ENCODE peak calls at places on chromosomes 7 and 10, in ten cellular contexts. L is fibroblast of villous mesenchyme, T is A549, Z is fibroblast of pulmonary artery, E is fibroblast of mammary gland, Y is body of pancreas, R is IMR-90, P is cardiac muscle cell, H is breast epithelium, B is right lobe of liver. O is an unnamed sample.

GRCh38 chr10:13920031-13920430 is 333.3 kb downstream of the PRPF18 start:
- DNase-seq in L (no peak), T (no peak), Z (peak), E (peak), Y (no peak), R (peak), P (no peak), H (no peak), B (no peak), O (no peak)

GRCh38 chr7:127632276-127632910 is 14.5 kb upstream of the PAX4 start:
- DNase-seq in L (peak), T (no peak), Z (no peak), E (peak), Y (no peak), R (peak), P (peak), H (no peak), B (no peak), O (peak)

GRCh38 chr10:78914502-78915330 is 154.1 kb upstream of the ZMIZ1 start:
- DNase-seq in L (no peak), T (no peak), Z (no peak), E (no peak), Y (peak), R (no peak), P (no peak), H (no peak), B (peak), O (no peak)

GRCh38 chr7:37031571-37032257 is 307.4 kb upstream of the AOAH start:
- DNase-seq in L (peak), T (peak), Z (peak), E (peak), Y (peak), R (peak), P (peak), H (peak), B (no peak), O (peak)

GRCh38 chr7:103573479-103574058 is 127.6 kb upstream of the SLC26A5 start:
- DNase-seq in L (peak), T (peak), Z (peak), E (peak), Y (no peak), R (peak), P (peak), H (no peak), B (no peak), O (peak)

GRCh38 chr7:137755846-137756685 is 90.7 kb downstream of the DGKI start:
- DNase-seq in L (peak), T (no peak), Z (no peak), E (peak), Y (no peak), R (peak), P (no peak), H (no peak), B (no peak), O (no peak)

GRCh38 chr10:19930936-19931859 is 115.0 kb downstream of the PLXDC2 start:
- DNase-seq in L (peak), T (no peak), Z (peak), E (peak), Y (peak), R (peak), P (peak), H (no peak), B (peak), O (peak)

GRCh38 chr7:12684186-12684585 is 3.2 kb upstream of the ARL4A start:
- DNase-seq in L (peak), T (no peak), Z (no peak), E (no peak), Y (no peak), R (no peak), P (no peak), H (no peak), B (no peak), O (no peak)

GRCh38 chr10:32379950-32380547 is 33.1 kb upstream of the EPC1 start:
- DNase-seq in L (no peak), T (no peak), Z (no peak), E (no peak), Y (no peak), R (no peak), P (no peak), H (no peak), B (no peak), O (no peak)

GRCh38 chr7:136530831-136531230 is 337.6 kb upstream of the CHRM2 start:
- DNase-seq in L (no peak), T (no peak), Z (no peak), E (no peak), Y (no peak), R (no peak), P (no peak), H (no peak), B (no peak), O (no peak)

GRCh38 chr10:124058346-124059003 is 34.9 kb downstream of the CHST15 start:
- DNase-seq in L (no peak), T (no peak), Z (no peak), E (peak), Y (no peak), R (no peak), P (no peak), H (no peak), B (no peak), O (no peak)

GRCh38 chr7:2164646-2165045 is 68.1 kb downstream of the MAD1L1 start:
- DNase-seq in L (no peak), T (no peak), Z (no peak), E (no peak), Y (no peak), R (no peak), P (no peak), H (no peak), B (no peak), O (no peak)

GRCh38 chr10:92181575-92181974 is 109.3 kb downstream of the CPEB3 start:
- DNase-seq in L (peak), T (no peak), Z (peak), E (no peak), Y (no peak), R (no peak), P (peak), H (no peak), B (no peak), O (no peak)

GRCh38 chr7:44867073-44867990 is 18.0 kb downstream of the PURB start:
- DNase-seq in L (peak), T (peak), Z (peak), E (peak), Y (no peak), R (peak), P (peak), H (no peak), B (no peak), O (peak)

GRCh38 chr10:109456566-109457361 is 466.5 kb downstream of the XPNPEP1 start:
- DNase-seq in L (peak), T (no peak), Z (no peak), E (no peak), Y (peak), R (no peak), P (peak), H (no peak), B (no peak), O (no peak)

GRCh38 chr7:146090023-146090645 is 26.5 kb upstream of the CNTNAP2 start:
- DNase-seq in L (no peak), T (peak), Z (peak), E (peak), Y (peak), R (no peak), P (peak), H (no peak), B (no peak), O (peak)

GRCh38 chr10:132328130-132328529 is 3.9 kb upstream of the LRRC27 start:
- DNase-seq in L (no peak), T (no peak), Z (no peak), E (no peak), Y (no peak), R (no peak), P (no peak), H (no peak), B (no peak), O (no peak)

GRCh38 chr7:103113164-103113563 is 35.7 kb downstream of the NAPEPLD start:
- DNase-seq in L (peak), T (peak), Z (peak), E (peak), Y (no peak), R (peak), P (peak), H (no peak), B (no peak), O (peak)

GRCh38 chr7:41900034-41900433 is 197.1 kb upstream of the INHBA start:
- DNase-seq in L (no peak), T (no peak), Z (no peak), E (no peak), Y (no peak), R (no peak), P (no peak), H (no peak), B (no peak), O (no peak)

GRCh38 chr7:923108-924041 is 31.1 kb downstream of the ADAP1 start:
- DNase-seq in L (peak), T (no peak), Z (peak), E (no peak), Y (peak), R (peak), P (peak), H (peak), B (peak), O (peak)

GRCh38 chr10:125025341-125025740 is 83.4 kb downstream of the ZRANB1 start:
- DNase-seq in L (peak), T (no peak), Z (no peak), E (peak), Y (no peak), R (peak), P (no peak), H (no peak), B (no peak), O (no peak)

GRCh38 chr7:51104278-51104677 is 212.3 kb downstream of the COBL start:
- DNase-seq in L (no peak), T (no peak), Z (no peak), E (no peak), Y (no peak), R (no peak), P (no peak), H (no peak), B (no peak), O (no peak)

GRCh38 chr10:20257422-20257821 is 441.2 kb downstream of the PLXDC2 start:
- DNase-seq in L (no peak), T (no peak), Z (no peak), E (no peak), Y (no peak), R (no peak), P (no peak), H (no peak), B (no peak), O (no peak)

GRCh38 chr7:6284055-6284400 is 11.6 kb upstream of the CYTH3 start:
- DNase-seq in L (peak), T (peak), Z (peak), E (peak), Y (no peak), R (no peak), P (peak), H (no peak), B (no peak), O (no peak)

GRCh38 chr7:128833148-128833938 is 3.1 kb downstream of the FLNC start:
- DNase-seq in L (peak), T (no peak), Z (peak), E (peak), Y (no peak), R (peak), P (peak), H (no peak), B (no peak), O (peak)

GRCh38 chr7:133353775-133354174 is 100.9 kb downstream of the EXOC4 start:
- DNase-seq in L (no peak), T (no peak), Z (no peak), E (no peak), Y (no peak), R (no peak), P (no peak), H (no peak), B (no peak), O (no peak)
- TF ChIP-seq CTCF in L (no peak), T (no peak), Z (no peak), E (no peak), Y (no peak), R (no peak), P (no peak), H (no peak), B (no peak), O (no peak)

GRCh38 chr7:25861704-25862253 is 290.2 kb upstream of the NFE2L3 start:
- DNase-seq in L (no peak), T (no peak), Z (no peak), E (no peak), Y (no peak), R (no peak), P (no peak), H (no peak), B (no peak), O (no peak)
- H3K4me3 ChIP-seq in L (peak), T (peak), Z (peak), E (peak), Y (no peak), R (peak), P (peak), H (peak), B (no peak), O (peak)

GRCh38 chr10:96711048-96711713 is 9.1 kb downstream of the PIK3AP1 start:
- DNase-seq in L (no peak), T (no peak), Z (no peak), E (no peak), Y (no peak), R (no peak), P (no peak), H (no peak), B (no peak), O (no peak)

GRCh38 chr10:96716396-96716795 is 3.9 kb downstream of the PIK3AP1 start:
- DNase-seq in L (no peak), T (no peak), Z (no peak), E (no peak), Y (no peak), R (no peak), P (no peak), H (no peak), B (no peak), O (no peak)

GRCh38 chr10:96714031-96714590 is 6.2 kb downstream of the PIK3AP1 start:
- DNase-seq in L (no peak), T (no peak), Z (no peak), E (peak), Y (no peak), R (peak), P (no peak), H (no peak), B (no peak), O (peak)

GRCh38 chr10:96718304-96718990 is 1.9 kb downstream of the PIK3AP1 start:
- DNase-seq in L (no peak), T (no peak), Z (no peak), E (no peak), Y (peak), R (no peak), P (no peak), H (no peak), B (no peak), O (no peak)

GRCh38 chr10:96714856-96715255 is 5.5 kb downstream of the PIK3AP1 start:
- DNase-seq in L (no peak), T (no peak), Z (no peak), E (no peak), Y (no peak), R (no peak), P (no peak), H (no peak), B (no peak), O (no peak)
- TF ChIP-seq CTCF in L (no peak), T (no peak), Z (no peak), E (no peak), Y (no peak), R (no peak), P (no peak), H (no peak), B (no peak), O (no peak)

GRCh38 chr10:24255115-24255895 is 46.4 kb downstream of the KIAA1217 start:
- DNase-seq in L (no peak), T (no peak), Z (no peak), E (no peak), Y (no peak), R (no peak), P (no peak), H (no peak), B (no peak), O (no peak)

GRCh38 chr10:24255907-24256306 is 47.0 kb downstream of the KIAA1217 start:
- DNase-seq in L (no peak), T (no peak), Z (no peak), E (no peak), Y (no peak), R (no peak), P (no peak), H (peak), B (no peak), O (peak)

GRCh38 chr10:24257588-24257987 is 48.6 kb downstream of the KIAA1217 start:
- DNase-seq in L (no peak), T (no peak), Z (no peak), E (no peak), Y (no peak), R (no peak), P (no peak), H (no peak), B (no peak), O (no peak)

GRCh38 chr10:24254180-24254579 is 45.2 kb downstream of the KIAA1217 start:
- DNase-seq in L (no peak), T (no peak), Z (peak), E (peak), Y (no peak), R (peak), P (peak), H (no peak), B (no peak), O (peak)

GRCh38 chr10:24256619-24257018 is 47.7 kb downstream of the KIAA1217 start:
- DNase-seq in L (no peak), T (no peak), Z (no peak), E (peak), Y (no peak), R (no peak), P (no peak), H (no peak), B (no peak), O (no peak)
- H3K4me3 ChIP-seq in L (no peak), T (no peak), Z (no peak), E (no peak), Y (no peak), R (no peak), P (no peak), H (peak), B (no peak), O (no peak)

O was measured in astrocyte of the spinal cord.